ENCODE peak calls at places on chromosomes 11 and 22, in seven cellular contexts. H, L, N, Y, E, D and K are unnamed samples.

GRCh38 chr11:111834432-111835163 is 36.8 kb downstream of the ALG9 start:
- DNase-seq in Y (no peak), D (no peak), L (no peak), N (no peak), E (no peak), H (no peak), K (no peak)

GRCh38 chr11:18563090-18563730 is 25.3 kb downstream of the UEVLD start:
- DNase-seq in E (no peak), N (no peak), Y (no peak), D (no peak), H (no peak), L (no peak), K (no peak)

GRCh38 chr11:114156131-114156581 is 96.6 kb downstream of the ZBTB16 start:
- DNase-seq in H (no peak), Y (no peak), D (no peak), N (no peak), E (no peak), L (no peak), K (no peak)

GRCh38 chr11:62665630-62666258 is 632 bp downstream of the CSKMT start:
- DNase-seq in D (peak), Y (peak), N (no peak), L (no peak), E (peak), H (no peak), K (peak)

GRCh38 chr11:94563176-94563847 is 3.9 kb upstream of the PIWIL4 start:
- DNase-seq in H (no peak), E (no peak), L (no peak), N (peak), Y (no peak), D (no peak), K (no peak)

GRCh38 chr11:119518746-119519382 is 95.9 kb upstream of the THY1 start:
- DNase-seq in L (no peak), N (no peak), D (no peak), Y (no peak), H (no peak), E (no peak), K (no peak)

GRCh38 chr22:42190274-42190673 is 59.7 kb upstream of the CYP2D6 start:
- DNase-seq in H (no peak), N (no peak), Y (no peak), E (no peak), L (peak), D (no peak), K (no peak)

GRCh38 chr11:2265854-2266585 is 4.4 kb downstream of the ASCL2 start:
- DNase-seq in L (no peak), D (no peak), H (no peak), E (peak), N (no peak), Y (no peak), K (no peak)

GRCh38 chr11:36033936-36034335 is 90.1 kb downstream of the LDLRAD3 start:
- DNase-seq in E (no peak), H (no peak), L (no peak), Y (no peak), N (no peak), D (no peak), K (no peak)
- TF ChIP-seq EP300 in E (no peak), H (no peak), L (no peak), Y (no peak), N (no peak), D (no peak), K (no peak)

DNA sequence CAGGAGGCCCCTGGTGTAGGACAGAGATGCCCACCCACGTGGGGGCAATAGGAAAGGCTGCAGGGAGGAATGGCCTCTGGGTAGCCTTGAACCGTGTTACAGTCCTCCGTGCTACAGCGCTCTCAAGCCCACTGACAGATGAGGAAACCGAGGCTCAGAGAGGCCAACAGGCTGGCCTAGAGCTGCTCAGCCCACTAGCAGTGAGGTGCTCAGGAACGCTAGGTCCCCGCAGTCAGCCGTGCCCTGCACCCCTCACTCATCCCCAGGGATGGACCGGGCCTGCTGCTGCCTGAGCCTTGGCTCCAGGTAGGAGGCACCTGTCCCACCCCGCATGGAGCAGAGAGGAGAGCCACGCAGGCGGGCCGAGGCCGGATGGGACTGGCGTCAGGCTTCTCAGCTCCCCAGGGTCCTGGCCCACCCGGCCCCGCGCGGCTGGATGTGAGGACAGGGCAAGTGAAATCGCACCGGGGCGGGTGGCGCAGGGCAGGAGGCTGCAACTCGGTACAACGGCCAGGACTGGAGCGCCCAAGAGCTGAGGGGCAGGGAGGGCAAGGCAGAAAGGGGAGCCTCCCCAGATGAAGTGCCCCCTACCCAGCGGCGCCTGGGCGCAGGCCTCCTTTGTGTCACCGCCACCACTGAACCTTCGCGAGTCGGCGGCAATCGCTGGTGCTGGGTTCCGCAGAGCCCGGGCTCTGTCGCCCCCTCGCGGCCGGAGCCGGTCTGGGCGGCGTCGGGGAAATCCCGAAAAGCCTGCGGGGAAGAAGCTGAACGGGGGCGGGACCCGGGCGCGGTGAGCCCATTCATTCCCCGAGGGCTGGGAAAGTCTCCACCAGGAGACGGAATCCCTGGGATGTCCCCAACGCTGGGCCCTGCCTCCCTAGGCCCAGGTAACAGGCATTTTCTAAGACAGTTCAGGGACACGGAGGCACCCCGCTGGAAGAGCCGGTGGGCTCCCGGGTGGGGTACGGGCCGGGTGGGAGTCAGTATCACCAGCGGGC is 8.4 kb upstream of the SLC2A11 start:
- DNase-seq in N (peak), L (peak), H (peak), E (peak), Y (peak), D (peak), K (peak)
- H3K4me3 ChIP-seq in N (peak), L (peak), H (no peak), E (no peak), Y (peak), D (no peak), K (no peak)

DNA sequence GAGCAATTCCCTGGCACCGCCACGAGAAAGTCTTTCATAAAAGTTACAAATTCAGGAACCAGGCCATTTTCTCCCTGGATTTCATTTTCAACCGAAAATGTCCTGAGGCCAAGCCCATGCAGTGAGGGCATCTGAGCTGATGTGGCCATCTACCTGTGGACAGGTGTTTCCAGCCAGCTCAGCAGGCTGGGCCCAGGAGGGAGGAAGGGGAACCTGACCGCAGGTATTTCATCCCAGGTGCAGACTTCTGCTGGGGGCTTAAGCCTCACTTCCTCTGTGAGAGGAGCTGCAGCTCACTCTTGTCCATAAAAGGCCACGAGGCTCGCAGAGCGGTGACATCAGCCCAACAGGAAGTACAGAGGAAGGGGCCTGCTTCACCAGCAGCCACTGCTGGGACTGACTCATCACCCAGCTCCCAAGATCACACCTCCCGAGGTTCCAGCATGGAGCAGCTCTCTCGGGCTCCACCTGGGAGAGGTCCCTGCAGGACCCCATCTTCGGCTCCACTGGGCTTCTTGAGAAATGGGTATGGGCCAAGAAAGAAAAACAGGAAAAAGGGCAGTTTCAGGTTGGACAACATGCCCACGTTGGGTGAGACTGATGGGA is 56.4 kb downstream of the MYH9 start:
- DNase-seq in H (no peak), Y (peak), D (peak), E (peak), L (peak), N (peak), K (no peak)
- TF ChIP-seq CTCF in H (no peak), Y (no peak), D (no peak), E (no peak), L (no peak), N (no peak), K (no peak)

DNA sequence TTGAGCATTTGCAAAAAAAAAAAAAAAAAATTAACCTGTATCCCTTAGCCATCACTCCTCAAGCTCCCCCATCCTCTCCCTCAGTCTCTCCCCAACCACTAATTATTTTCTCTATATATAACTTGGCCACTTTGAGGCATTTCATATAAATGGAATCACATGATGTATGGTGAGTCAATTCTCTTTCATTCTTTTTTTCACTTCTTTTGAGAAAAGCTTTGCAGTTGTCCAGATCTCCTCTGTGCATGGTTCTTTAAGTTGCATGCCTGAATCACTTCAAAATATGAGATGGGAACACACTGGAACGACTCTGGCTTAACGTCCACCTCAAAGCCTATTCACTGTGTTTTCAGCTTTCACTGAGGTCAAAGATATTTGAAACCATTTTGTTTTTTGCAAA is 40.7 kb downstream of the SHANK2 start:
- DNase-seq in D (no peak), Y (no peak), N (no peak), E (no peak), H (no peak), L (no peak), K (no peak)
- TF ChIP-seq EP300 in D (no peak), Y (no peak), N (no peak), E (no peak), H (no peak), L (no peak), K (no peak)

GRCh38 chr11:46351606-46352005 is 4.3 kb downstream of the DGKZ start:
- DNase-seq in H (no peak), N (no peak), E (no peak), Y (no peak), D (no peak), L (no peak), K (no peak)
- H3K4me3 ChIP-seq in H (no peak), N (no peak), E (no peak), Y (no peak), D (no peak), L (no peak), K (peak)